ENCODE peak calls at places on chromosomes 1 and 21, in five cellular contexts. G is GM12878, H is K562, Y is H1, N is HepG2. M is an unnamed sample.

GRCh38 chr1:246091477-246091876 is 415.6 kb downstream of the SMYD3 start:
- DNase-seq in N (no peak), Y (no peak), H (peak), G (no peak), M (no peak)

GRCh38 chr1:181482001-181482430 is 1.3 kb upstream of the CACNA1E start:
- DNase-seq in N (no peak), H (no peak), Y (no peak), G (no peak), M (no peak)

GRCh38 chr1:2393471-2393877 is 1.8 kb downstream of the RER1 start:
- DNase-seq in Y (no peak), G (no peak), N (peak), H (no peak), M (no peak)

GRCh38 chr1:20662110-20662475 is 924 bp upstream of the DDOST start:
- DNase-seq in N (no peak), H (peak), Y (no peak), G (no peak), M (peak)

GRCh38 chr1:78237364-78237916 is 191.7 kb downstream of the GIPC2 start:
- DNase-seq in H (no peak), G (no peak), Y (no peak), N (no peak), M (no peak)

GRCh38 chr1:214449371-214449770 is 102.0 kb downstream of the PTPN14 start:
- DNase-seq in H (no peak), Y (no peak), G (no peak), N (no peak), M (no peak)

GRCh38 chr1:1440941-1441888 is 5.7 kb downstream of the VWA1 start:
- DNase-seq in Y (peak), N (peak), H (peak), G (no peak), M (no peak)

GRCh38 chr21:36606292-36606982 is 92.5 kb upstream of the SIM2 start:
- DNase-seq in G (no peak), Y (no peak), H (peak), N (no peak), M (no peak)

GRCh38 chr1:55965981-55966461 is 613.3 kb downstream of the PLPP3 start:
- DNase-seq in H (no peak), N (no peak), G (no peak), Y (no peak), M (no peak)

GRCh38 chr1:98019747-98020146 is 98.9 kb upstream of the DPYD start:
- DNase-seq in G (no peak), Y (no peak), H (no peak), N (no peak), M (no peak)

GRCh38 chr1:198604973-198605372 is 33.9 kb upstream of the PTPRC start:
- DNase-seq in G (no peak), Y (no peak), N (no peak), H (peak), M (no peak)

GRCh38 chr1:198607714-198608113 is 31.1 kb upstream of the PTPRC start:
- DNase-seq in Y (no peak), G (no peak), N (no peak), H (no peak), M (no peak)

GRCh38 chr1:198601936-198602889 is 36.6 kb upstream of the PTPRC start:
- DNase-seq in H (no peak), Y (no peak), N (no peak), G (no peak), M (no peak)

GRCh38 chr1:198605880-198606458 is 32.9 kb upstream of the PTPRC start:
- DNase-seq in Y (no peak), N (no peak), H (no peak), G (no peak), M (no peak)

DNA sequence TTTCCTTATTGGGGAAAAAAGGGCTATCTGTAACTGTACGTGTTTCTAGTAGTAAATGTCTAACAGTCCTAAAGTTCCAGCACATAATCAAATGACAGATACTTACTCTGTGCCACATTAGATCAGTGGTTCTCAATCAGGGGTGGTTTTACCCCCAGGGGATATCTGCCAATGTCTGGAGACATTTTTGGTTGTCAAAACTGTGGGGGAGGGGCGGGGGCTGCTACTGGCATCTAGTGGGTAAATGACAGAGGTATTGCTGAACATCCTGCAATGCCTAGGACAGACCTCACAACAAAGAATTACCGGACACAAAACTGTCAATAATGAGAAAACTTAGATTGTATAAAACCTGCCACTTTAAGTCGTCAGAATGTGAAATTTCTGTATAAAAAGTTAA is 33.4 kb upstream of the PTPRC start:
- DNase-seq in G (no peak), Y (no peak), N (no peak), H (no peak), M (no peak)
- TF ChIP-seq CTCF in G (no peak), Y (no peak), N (no peak), H (no peak), M (no peak)

GRCh38 chr1:238681021-238681420 is 705.3 kb upstream of the CHRM3 start:
- DNase-seq in N (no peak), G (no peak), Y (no peak), H (no peak), M (peak)
- TF ChIP-seq MAX in N (no peak), G (no peak), Y (no peak), H (no peak), M (no peak)

DNA sequence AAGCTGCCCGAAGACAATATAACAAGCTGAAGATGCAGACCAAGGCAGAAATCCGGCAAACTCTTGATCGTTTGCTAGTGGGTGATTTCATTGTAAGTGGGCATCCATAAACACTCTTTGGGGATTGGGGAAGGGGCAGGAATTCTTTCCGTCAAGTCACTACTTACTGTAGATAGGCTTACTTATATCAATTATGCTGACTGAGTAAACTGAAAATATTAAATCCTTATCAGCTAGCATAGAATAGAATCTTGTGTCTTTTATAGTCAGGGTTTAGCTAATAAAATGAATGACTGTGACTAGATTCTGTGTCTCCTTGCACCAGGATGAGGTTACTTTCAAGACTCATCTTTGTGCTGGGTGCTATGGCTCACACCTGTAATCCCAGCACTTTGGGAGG is 41.2 kb downstream of the VPS13D start:
- DNase-seq in N (no peak), G (no peak), H (no peak), Y (no peak), M (no peak)
- TF ChIP-seq KDM1A in N (no peak), G (no peak), H (no peak), Y (no peak), M (no peak)

GRCh38 chr1:114467491-114467890 is 43.5 kb downstream of the TRIM33 start:
- DNase-seq in N (peak), Y (no peak), G (no peak), H (no peak), M (no peak)
- TF ChIP-seq CTCF in N (no peak), Y (no peak), G (no peak), H (no peak), M (no peak)

GRCh38 chr1:248924696-248925532 is 18.9 kb downstream of the PGBD2 start:
- DNase-seq in N (peak), G (peak), Y (no peak), H (peak), M (peak)

GRCh38 chr1:248923932-248924331 is 17.9 kb downstream of the PGBD2 start:
- DNase-seq in N (no peak), Y (no peak), G (no peak), H (no peak), M (no peak)

DNA sequence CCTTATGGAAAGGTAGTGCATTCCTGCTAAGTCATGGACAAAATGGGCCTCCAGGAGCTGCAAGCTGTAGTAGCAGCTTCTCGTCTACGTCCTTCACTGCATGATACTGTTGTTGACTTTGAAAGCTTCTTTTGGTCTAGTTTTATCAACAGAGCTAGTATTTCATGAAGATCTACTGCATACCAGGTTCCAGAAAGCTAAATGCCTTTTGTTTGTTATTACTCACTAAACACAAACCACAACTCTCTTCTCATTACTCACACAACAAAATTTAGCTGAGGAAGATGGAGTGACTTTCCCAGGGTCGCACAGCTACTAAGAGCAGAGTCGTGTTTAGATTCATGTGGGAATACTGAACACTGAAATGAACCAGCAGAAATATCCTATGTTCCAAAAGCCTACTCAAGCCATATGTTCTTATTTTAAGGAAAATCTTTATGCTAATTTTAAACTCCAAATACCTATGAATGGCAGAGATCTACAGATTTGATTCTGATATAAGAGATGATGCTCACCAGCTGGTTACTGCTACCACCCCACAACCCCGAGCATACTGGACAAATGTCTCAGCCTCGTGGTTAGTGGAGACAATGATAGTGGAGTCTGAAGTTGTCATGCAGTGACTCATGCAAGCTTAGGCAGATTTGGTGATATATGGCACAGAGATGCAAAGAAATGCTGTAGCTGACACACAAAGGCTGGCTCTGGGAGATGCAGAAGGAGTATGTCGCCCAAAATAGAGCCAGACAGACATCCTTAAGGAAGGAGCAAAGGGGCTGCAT is 20.6 kb downstream of the PGBD2 start:
- DNase-seq in Y (no peak), H (peak), G (no peak), N (no peak), M (no peak)
- TF ChIP-seq MAX in Y (no peak), H (peak), G (no peak), N (no peak), M (no peak)

DNA sequence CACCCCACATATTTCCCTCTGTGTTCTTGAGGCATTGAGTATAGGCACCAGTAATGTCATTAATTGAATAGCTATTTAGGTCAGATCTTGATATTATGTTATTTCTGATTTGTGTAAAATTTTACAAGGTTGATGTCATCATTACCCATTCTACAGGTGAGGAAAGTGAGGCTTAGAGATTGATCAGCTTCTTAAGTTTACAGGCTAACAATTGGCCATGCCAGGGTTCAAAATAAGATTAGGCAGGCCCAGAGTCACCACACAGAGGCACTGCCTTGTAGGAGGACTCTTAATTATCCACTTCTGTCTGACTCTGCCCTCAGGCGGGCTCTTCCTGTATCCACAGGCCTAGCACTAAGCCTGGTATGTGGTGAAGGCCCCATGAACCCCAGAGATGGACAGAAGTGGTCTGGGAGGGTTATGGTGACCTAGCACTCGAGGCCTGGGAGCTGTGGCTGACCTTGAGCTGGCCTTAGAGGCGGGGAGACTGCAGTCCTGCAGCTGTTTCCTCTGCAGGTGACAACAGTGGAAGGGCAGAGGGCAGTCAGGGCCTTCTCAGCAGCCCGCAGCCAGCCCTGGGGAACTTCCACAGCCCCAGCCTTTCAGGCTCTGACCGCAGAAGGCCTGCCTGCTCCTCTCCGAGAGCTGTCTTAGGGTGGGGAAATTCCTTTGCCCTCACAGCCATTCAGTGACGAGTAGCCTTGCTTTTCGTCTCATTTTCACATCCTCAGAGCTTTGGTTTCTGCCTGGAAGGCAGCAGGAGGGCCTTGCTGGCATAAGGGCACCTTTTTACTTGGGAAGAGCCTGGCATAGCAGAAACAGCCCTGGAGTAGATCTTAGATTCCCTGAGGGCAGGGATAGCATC is 12.2 kb downstream of the ZDHHC18 start:
- DNase-seq in H (no peak), Y (no peak), G (peak), N (peak), M (no peak)
- TF ChIP-seq KDM1A in H (no peak), Y (no peak), G (no peak), N (peak), M (no peak)

GRCh38 chr1:37691497-37692077 is 729 bp upstream of the CDCA8 start:
- DNase-seq in G (no peak), H (peak), Y (no peak), N (peak), M (peak)
- TF ChIP-seq CTCF in G (no peak), H (no peak), Y (no peak), N (peak), M (no peak)

GRCh38 chr1:67133177-67133576 is 1.6 kb downstream of the C1orf141 start:
- DNase-seq in Y (no peak), G (no peak), N (no peak), H (peak), M (no peak)
- TF ChIP-seq MAX in Y (no peak), G (no peak), N (no peak), H (no peak), M (no peak)

GRCh38 chr1:29236743-29236992 is 346 bp downstream of the PTPRU start:
- DNase-seq in G (no peak), N (no peak), Y (no peak), H (no peak), M (peak)

GRCh38 chr1:29233693-29234092 is 2.6 kb upstream of the PTPRU start:
- DNase-seq in G (no peak), H (no peak), Y (no peak), N (no peak), M (no peak)

GRCh38 chr1:29235955-29236742 is at the start of gene PTPRU:
- DNase-seq in Y (peak), N (peak), H (peak), G (no peak), M (peak)

GRCh38 chr1:29236993-29237905 is 927 bp downstream of the PTPRU start:
- DNase-seq in N (peak), H (no peak), G (no peak), Y (peak), M (peak)

GRCh38 chr1:29234471-29234870 is 1.9 kb upstream of the PTPRU start:
- DNase-seq in G (no peak), H (no peak), N (no peak), Y (no peak), M (no peak)
- TF ChIP-seq KDM1A in G (no peak), H (no peak), N (no peak), Y (no peak), M (no peak)

M was measured in A549.